ENCODE peak calls at places on chromosomes 2 and 18, in five cellular contexts. S, Y, G, P and I are unnamed samples.

GRCh38 chr2:85445316-85446295 is 27.1 kb downstream of the SH2D6 start:
- DNase-seq in G (no peak), S (no peak), P (peak), Y (no peak), I (no peak)

GRCh38 chr18:58091099-58091611 is 47.1 kb downstream of the NEDD4L start:
- DNase-seq in Y (no peak), G (no peak), S (no peak), P (peak), I (no peak)

GRCh38 chr2:128374711-128375413 is 56.2 kb upstream of the HS6ST1 start:
- DNase-seq in Y (no peak), P (no peak), G (no peak), S (no peak), I (no peak)

GRCh38 chr18:8908792-8909510 is 193.5 kb upstream of the NDUFV2 start:
- DNase-seq in G (no peak), Y (no peak), S (no peak), P (no peak), I (no peak)

GRCh38 chr2:175709248-175709647 is 292.8 kb downstream of the LNPK start:
- DNase-seq in Y (no peak), P (no peak), G (no peak), S (no peak), I (no peak)

GRCh38 chr18:56060967-56061541 is 473.1 kb upstream of the TCF4 start:
- DNase-seq in Y (no peak), S (no peak), G (no peak), P (no peak), I (no peak)

GRCh38 chr18:8730080-8730827 is 24.9 kb downstream of the MTCL1 start:
- DNase-seq in G (no peak), S (no peak), P (no peak), Y (no peak), I (no peak)

GRCh38 chr18:50401888-50402287 is 27.0 kb downstream of the SKA1 start:
- DNase-seq in P (peak), Y (no peak), G (no peak), S (no peak), I (no peak)

GRCh38 chr18:62085766-62086165 is 101.1 kb downstream of the PIGN start:
- DNase-seq in S (no peak), G (no peak), P (no peak), Y (no peak), I (no peak)

GRCh38 chr18:49669403-49669802 is 107.5 kb downstream of the LIPG start:
- DNase-seq in S (no peak), P (no peak), G (no peak), Y (no peak), I (no peak)

GRCh38 chr2:27356056-27356381 is 545 bp downstream of the GTF3C2 start:
- DNase-seq in S (no peak), P (peak), Y (no peak), G (peak), I (no peak)

GRCh38 chr2:216636570-216637450 is 3.6 kb downstream of the IGFBP2 start:
- DNase-seq in G (no peak), S (no peak), Y (no peak), P (peak), I (no peak)

GRCh38 chr2:157887946-157888345 is 11.8 kb upstream of the ACVR1 start:
- DNase-seq in S (no peak), P (no peak), Y (no peak), G (no peak), I (no peak)

GRCh38 chr2:38037325-38037724 is 38.6 kb downstream of the CYP1B1 start:
- DNase-seq in P (no peak), S (no peak), Y (no peak), G (no peak), I (no peak)

GRCh38 chr2:109351164-109351756 is 222.3 kb downstream of the SH3RF3 start:
- DNase-seq in P (no peak), G (no peak), S (no peak), Y (no peak), I (no peak)

GRCh38 chr2:3173031-3173430 is 204.6 kb downstream of the EIPR1 start:
- DNase-seq in S (no peak), P (peak), Y (no peak), G (no peak), I (no peak)

GRCh38 chr18:27954226-27954625 is 222.7 kb downstream of the CDH2 start:
- DNase-seq in G (no peak), S (no peak), P (no peak), Y (no peak), I (no peak)

GRCh38 chr2:175571078-175571653 is 389.7 kb upstream of the ATP5MC3 start:
- DNase-seq in G (no peak), S (no peak), Y (no peak), P (no peak), I (no peak)

GRCh38 chr2:8324164-8324848 is 357.6 kb upstream of the ID2 start:
- DNase-seq in G (no peak), S (no peak), P (no peak), Y (no peak), I (no peak)

GRCh38 chr2:54079331-54079730 is 36.1 kb upstream of the ACYP2 start:
- DNase-seq in P (no peak), S (no peak), Y (no peak), G (no peak), I (no peak)

GRCh38 chr2:98805412-98806265 is 74.7 kb upstream of the MGAT4A start:
- DNase-seq in P (peak), G (no peak), S (no peak), Y (no peak), I (no peak)

GRCh38 chr18:46660955-46661749 is 4.1 kb upstream of the LOXHD1 start:
- DNase-seq in Y (no peak), P (no peak), S (no peak), G (no peak), I (peak)